ENCODE peak calls at places on chromosomes 7 and 10, in five cellular contexts. R, G, J, B and N are unnamed samples.

GRCh38 chr7:51256244-51256781 is 60.3 kb downstream of the COBL start:
- DNase-seq in B (no peak), G (no peak), R (no peak), J (no peak), N (no peak)

GRCh38 chr7:54859545-54859944 is 100.5 kb upstream of the SEC61G start:
- DNase-seq in R (no peak), B (no peak), J (no peak), G (no peak), N (no peak)

GRCh38 chr7:42002654-42003053 is 234.4 kb downstream of the GLI3 start:
- DNase-seq in J (no peak), R (no peak), B (no peak), G (no peak), N (no peak)

GRCh38 chr10:79184141-79184625 is 115.4 kb downstream of the ZMIZ1 start:
- DNase-seq in G (no peak), B (peak), J (no peak), R (peak), N (peak)

GRCh38 chr7:135708041-135708440 is 19.9 kb downstream of the SLC13A4 start:
- DNase-seq in J (no peak), R (no peak), G (no peak), B (no peak), N (no peak)

GRCh38 chr7:123580406-123581161 is 21.0 kb upstream of the ASB15 start:
- DNase-seq in B (peak), R (peak), G (no peak), J (no peak), N (peak)

GRCh38 chr7:77239471-77239870 is 39.9 kb upstream of the FGL2 start:
- DNase-seq in J (no peak), R (no peak), G (no peak), B (no peak), N (no peak)

GRCh38 chr10:111233439-111233838 is 156.6 kb downstream of the ADRA2A start:
- DNase-seq in R (no peak), G (no peak), J (no peak), B (no peak), N (no peak)

GRCh38 chr7:89334785-89335184 is 539.2 kb upstream of the TEX47 start:
- DNase-seq in J (no peak), B (no peak), R (no peak), G (no peak), N (no peak)

GRCh38 chr7:30430777-30431176 is 47.8 kb downstream of the NOD1 start:
- DNase-seq in G (no peak), R (no peak), B (no peak), J (no peak), N (no peak)

GRCh38 chr10:131726460-131726861 is 174.3 kb upstream of the PPP2R2D start:
- DNase-seq in B (peak), J (no peak), R (no peak), G (no peak), N (peak)

GRCh38 chr7:751826-752225 is 24.7 kb upstream of the PRKAR1B start:
- DNase-seq in R (no peak), B (no peak), J (no peak), G (no peak), N (no peak)

GRCh38 chr7:151134743-151135524 is 32.6 kb downstream of the GBX1 start:
- DNase-seq in J (no peak), G (no peak), R (no peak), B (no peak), N (no peak)

GRCh38 chr7:25460426-25460825 is 232.1 kb upstream of the NPVF start:
- DNase-seq in J (no peak), B (no peak), R (no peak), G (no peak), N (no peak)

GRCh38 chr10:103890194-103890658 is 27.8 kb downstream of the STN1 start:
- DNase-seq in R (peak), B (peak), G (no peak), J (no peak), N (peak)

GRCh38 chr10:97575101-97575668 is 2.6 kb downstream of the ANKRD2 start:
- DNase-seq in G (no peak), R (no peak), J (no peak), B (no peak), N (peak)

GRCh38 chr10:44998146-44998631 is 2.5 kb upstream of the ZNF22 start:
- DNase-seq in J (no peak), G (no peak), B (peak), R (no peak), N (no peak)

GRCh38 chr10:80856186-80856585 is 318.5 kb downstream of the SH2D4B start:
- DNase-seq in J (no peak), R (no peak), G (no peak), B (no peak), N (no peak)

GRCh38 chr7:82268632-82269031 is 174.9 kb downstream of the CACNA2D1 start:
- DNase-seq in G (no peak), B (peak), J (no peak), R (no peak), N (no peak)

GRCh38 chr10:27240891-27241639 is 468 bp upstream of the ACBD5 start:
- DNase-seq in R (peak), B (peak), J (no peak), G (no peak), N (no peak)

GRCh38 chr7:106611911-106612310 is 49.0 kb downstream of the CCDC71L start:
- DNase-seq in B (peak), G (no peak), R (peak), J (no peak), N (no peak)

GRCh38 chr10:12448729-12449391 is 99.5 kb downstream of the CAMK1D start:
- DNase-seq in R (peak), J (peak), B (peak), G (peak), N (peak)

GRCh38 chr10:91389636-91390512 is 20.3 kb upstream of the HECTD2 start:
- DNase-seq in B (peak), R (peak), G (no peak), J (peak), N (peak)

GRCh38 chr10:42769653-42770052 is 12.9 kb upstream of the BMS1 start:
- DNase-seq in G (no peak), R (no peak), J (no peak), B (peak), N (no peak)

GRCh38 chr10:55813451-55814170 is 547.4 kb downstream of the ZWINT start:
- DNase-seq in B (no peak), G (no peak), J (no peak), R (no peak), N (no peak)

GRCh38 chr10:8365935-8366911 is 311.7 kb downstream of the GATA3 start:
- DNase-seq in J (peak), G (no peak), B (peak), R (peak), N (peak)

GRCh38 chr7:573496-574295 is 54.0 kb upstream of the PDGFA start:
- DNase-seq in J (no peak), B (no peak), R (no peak), G (no peak), N (no peak)

GRCh38 chr10:117413928-117414618 is 38.8 kb upstream of the PDZD8 start:
- DNase-seq in G (peak), B (peak), J (no peak), R (peak), N (peak)

GRCh38 chr10:14244801-14245211 is 85.9 kb downstream of the FRMD4A start:
- DNase-seq in R (peak), G (peak), B (peak), J (no peak), N (peak)

GRCh38 chr10:123896217-123896927 is 4.8 kb upstream of the CPXM2 start:
- DNase-seq in B (no peak), R (no peak), J (no peak), G (no peak), N (no peak)

GRCh38 chr10:131830446-131831130 is 70.2 kb upstream of the PPP2R2D start:
- DNase-seq in G (no peak), R (no peak), B (no peak), J (no peak), N (no peak)

GRCh38 chr7:129126314-129126713 is 18.2 kb upstream of the TSPAN33 start:
- DNase-seq in R (no peak), J (no peak), B (no peak), G (no peak), N (no peak)

GRCh38 chr7:112022128-112022527 is 184.1 kb downstream of the DOCK4 start:
- DNase-seq in B (no peak), R (no peak), G (no peak), J (no peak), N (no peak)

GRCh38 chr7:37833107-37833817 is 15.1 kb upstream of the NME8 start:
- DNase-seq in R (peak), B (peak), G (peak), J (peak), N (peak)

GRCh38 chr10:119541459-119542356 is 811 bp downstream of the RGS10 start:
- DNase-seq in R (no peak), G (no peak), B (no peak), J (peak), N (no peak)

GRCh38 chr7:123463890-123464289 is 70.5 kb downstream of the IQUB start:
- DNase-seq in J (no peak), R (no peak), G (no peak), B (no peak), N (no peak)

GRCh38 chr7:147578196-147578595 is 1012.4 kb upstream of the C7orf33 start:
- DNase-seq in J (no peak), G (no peak), B (peak), R (no peak), N (no peak)

GRCh38 chr7:54785261-54785660 is 26.2 kb upstream of the SEC61G start:
- DNase-seq in B (peak), R (peak), G (no peak), J (no peak), N (peak)

GRCh38 chr7:95055295-95055694 is 147.9 kb downstream of the PPP1R9A start:
- DNase-seq in B (no peak), J (no peak), G (no peak), R (no peak), N (no peak)